ENCODE peak calls at places on chromosome 9, in six cellular contexts. R is H1, Q is IMR-90, M is mesenchymal stem cell, H is H9, W is neuronal stem cell. O is an unnamed sample.

GRCh38 chr9:79857188-79857587 is 285.4 kb downstream of the TLE4 start:
- DNase-seq in W (no peak), Q (no peak), H (no peak), M (no peak), R (no peak), O (no peak)

GRCh38 chr9:32350682-32351081 is 33.8 kb upstream of the ACO1 start:
- DNase-seq in H (no peak), R (no peak), Q (peak), M (peak), W (no peak), O (peak)

GRCh38 chr9:131258186-131258585 is 18.1 kb downstream of the FAM78A start:
- DNase-seq in H (no peak), Q (no peak), R (no peak), M (no peak), W (no peak), O (no peak)

GRCh38 chr9:98214811-98215210 is 22.4 kb upstream of the CORO2A start:
- DNase-seq in W (no peak), Q (no peak), H (no peak), M (no peak), R (no peak), O (no peak)

GRCh38 chr9:91187965-91188344 is 173.8 kb downstream of the AUH start:
- DNase-seq in W (no peak), R (no peak), M (no peak), Q (peak), H (no peak), O (no peak)

GRCh38 chr9:134329576-134329855 is 3.3 kb downstream of the RXRA start:
- DNase-seq in H (no peak), M (no peak), W (no peak), R (no peak), Q (no peak), O (no peak)

GRCh38 chr9:81964216-81965171 is 21.2 kb downstream of the SPATA31D3 start:
- DNase-seq in M (peak), H (no peak), W (no peak), R (no peak), Q (peak), O (peak)

GRCh38 chr9:113985968-113986585 is 92.0 kb downstream of the AMBP start:
- DNase-seq in W (no peak), H (no peak), R (no peak), Q (peak), M (peak), O (no peak)

GRCh38 chr9:111662851-111663823 is 1.7 kb downstream of the GNG10 start:
- DNase-seq in W (no peak), H (peak), R (peak), M (peak), Q (no peak), O (peak)

GRCh38 chr9:86239053-86239770 is 20.2 kb downstream of the C9orf153 start:
- DNase-seq in H (no peak), R (no peak), W (no peak), M (no peak), Q (no peak), O (no peak)

GRCh38 chr9:93064392-93065124 is 6.1 kb downstream of the SUSD3 start:
- DNase-seq in H (no peak), Q (no peak), R (no peak), W (no peak), M (no peak), O (peak)

GRCh38 chr9:129245276-129245675 is 67.2 kb upstream of the IER5L start:
- DNase-seq in Q (peak), W (no peak), M (peak), R (no peak), H (no peak), O (peak)

GRCh38 chr9:19471737-19472648 is 63.2 kb downstream of the ACER2 start:
- DNase-seq in R (peak), Q (peak), W (peak), M (peak), H (peak), O (peak)

GRCh38 chr9:95138474-95138873 is 179.0 kb downstream of the FANCC start:
- DNase-seq in R (no peak), H (peak), Q (peak), M (no peak), W (no peak), O (peak)

GRCh38 chr9:38035873-38036272 is 33.2 kb downstream of the SHB start:
- DNase-seq in M (peak), H (no peak), R (no peak), Q (peak), W (no peak), O (no peak)

GRCh38 chr9:114465906-114466900 is 39.1 kb downstream of the WHRN start:
- DNase-seq in M (no peak), Q (no peak), H (no peak), R (no peak), W (no peak), O (no peak)

GRCh38 chr9:129402341-129402739 is 218.6 kb downstream of the C9orf50 start:
- DNase-seq in Q (no peak), M (peak), W (peak), R (peak), H (peak), O (peak)

GRCh38 chr9:106287108-106287631 is 575.8 kb upstream of the ZNF462 start:
- DNase-seq in R (no peak), W (no peak), H (no peak), M (no peak), Q (no peak), O (no peak)

GRCh38 chr9:123300554-123300953 is 32.2 kb upstream of the STRBP start:
- DNase-seq in Q (no peak), M (no peak), H (no peak), W (no peak), R (no peak), O (no peak)
- H2BK15ac ChIP-seq in Q (no peak), M (no peak), H (no peak), W (peak), R (no peak), O (no peak)

DNA sequence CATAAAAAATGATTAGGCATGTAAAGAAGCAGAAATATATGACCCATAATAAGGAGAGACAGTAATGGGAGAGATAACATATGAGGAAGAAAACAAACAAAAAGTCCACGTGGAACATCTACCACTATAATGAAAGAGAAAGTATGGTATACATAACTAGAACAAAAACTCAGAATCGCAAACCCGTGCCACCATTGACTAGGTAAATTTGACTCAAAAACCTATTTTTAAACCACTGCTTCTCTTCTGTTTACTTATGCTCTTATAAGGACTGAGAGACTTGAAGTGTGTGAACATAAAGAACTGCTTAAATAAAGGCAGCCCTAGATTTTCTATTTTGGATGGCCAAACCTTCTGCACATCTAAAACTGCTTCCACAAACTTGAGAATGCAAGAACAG is 330.7 kb downstream of the CAAP1 start:
- DNase-seq in H (no peak), Q (no peak), M (no peak), R (no peak), W (no peak), O (no peak)
- H3K9ac ChIP-seq in H (no peak), Q (no peak), M (no peak), R (no peak), W (no peak), O (no peak)

GRCh38 chr9:88922091-88922490 is 69.2 kb upstream of the S1PR3 start:
- DNase-seq in W (no peak), H (no peak), Q (no peak), M (no peak), R (no peak), O (no peak)
- H2BK15ac ChIP-seq in W (no peak), H (no peak), Q (no peak), M (no peak), R (no peak), O (no peak)

GRCh38 chr9:71663931-71664459 is 104.3 kb downstream of the CEMIP2 start:
- DNase-seq in R (no peak), W (peak), Q (no peak), H (no peak), M (peak), O (peak)
- H3K9ac ChIP-seq in R (no peak), W (no peak), Q (no peak), H (no peak), M (no peak), O (no peak)

DNA sequence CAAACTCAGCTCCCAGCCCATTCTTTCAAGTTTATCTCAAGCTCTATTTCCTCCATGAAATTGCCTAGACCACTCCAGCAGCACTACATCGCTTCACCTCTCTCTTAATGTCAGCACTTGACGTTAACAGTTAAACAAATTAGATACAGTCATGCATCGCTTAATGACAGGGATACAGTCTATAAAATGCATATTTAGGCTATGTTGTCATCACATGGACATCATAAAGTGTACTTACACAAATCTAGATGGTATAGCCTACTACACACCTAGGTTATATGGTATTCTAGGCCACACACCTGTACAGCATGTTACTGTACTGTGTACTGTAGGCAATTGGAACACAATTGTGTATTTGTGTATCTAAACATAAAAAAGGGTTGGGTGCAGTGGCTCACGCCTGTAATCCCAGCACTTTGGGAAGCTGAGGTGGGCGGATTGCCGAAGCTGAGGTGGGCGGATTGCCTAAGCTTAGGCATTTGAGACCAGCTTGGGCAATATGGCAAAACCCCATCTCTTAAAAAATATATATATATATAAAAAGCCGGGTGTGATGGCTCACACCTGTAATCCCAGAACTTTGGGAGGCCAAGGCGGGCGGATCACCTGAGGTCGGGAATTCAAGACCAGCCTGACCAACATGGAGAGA is 13.3 kb upstream of the PCSK5 start:
- DNase-seq in M (no peak), W (no peak), R (no peak), Q (no peak), H (no peak), O (no peak)
- H2BK15ac ChIP-seq in M (no peak), W (no peak), R (no peak), Q (no peak), H (no peak), O (no peak)